ENCODE peak calls at places on chromosomes 7 and 10, in eight cellular contexts. A, T, I, D, O, U, F and H are unnamed samples.
A peak's percentile ranks its signal among the peaks of the same experiment; 100 is the strongest.

GRCh38 chr7:55641811-55642210 is 69.5 kb upstream of the VOPP1 start:
- DNase-seq in U (no peak), D (no peak), O (no peak), T (no peak), I (no peak), F (no peak), A (peak; percentile 4), H (no peak)

GRCh38 chr7:26626687-26627086 is 237.7 kb downstream of the SKAP2 start:
- DNase-seq in F (no peak), O (no peak), D (no peak), T (no peak), U (no peak), I (no peak), A (no peak), H (no peak)

GRCh38 chr7:4523873-4524272 is 158.2 kb upstream of the FOXK1 start:
- DNase-seq in O (no peak), T (no peak), F (no peak), D (no peak), U (no peak), I (no peak), A (no peak), H (no peak)

GRCh38 chr7:156773966-156774365 is 119.0 kb downstream of the LMBR1 start:
- DNase-seq in T (no peak), F (peak; percentile 8), U (no peak), O (no peak), A (peak; percentile 72), I (no peak), D (no peak), H (peak; percentile 57)

GRCh38 chr7:116762951-116763350 is 91.0 kb downstream of the MET start:
- DNase-seq in F (no peak), T (no peak), O (no peak), I (no peak), A (no peak), D (no peak), U (no peak), H (no peak)

GRCh38 chr7:728602-729001 is 1.5 kb upstream of the PRKAR1B start:
- DNase-seq in I (no peak), U (no peak), O (no peak), F (no peak), D (no peak), T (peak; percentile 15), A (no peak), H (no peak)

GRCh38 chr7:133081119-133081604 is 728 bp downstream of the CHCHD3 start:
- DNase-seq in I (peak; percentile 84), D (peak; percentile 15), O (no peak), T (peak; percentile 30), A (no peak), U (no peak), F (no peak), H (peak; percentile 9)

GRCh38 chr10:44983895-44984278 is 5.3 kb upstream of the DEPP1 start:
- DNase-seq in D (no peak), O (no peak), F (no peak), I (no peak), U (no peak), T (no peak), A (no peak), H (no peak)

GRCh38 chr7:1379202-1379601 is 80.1 kb downstream of the MICALL2 start:
- DNase-seq in F (no peak), T (no peak), I (no peak), O (no peak), D (no peak), U (no peak), A (no peak), H (no peak)

GRCh38 chr10:113005380-113005779 is 55.3 kb downstream of the TCF7L2 start:
- DNase-seq in D (no peak), F (no peak), A (no peak), I (no peak), T (no peak), O (no peak), U (no peak), H (no peak)

GRCh38 chr7:143934526-143935340 is at the start of gene OR2F2:
- DNase-seq in U (peak; percentile 11), O (no peak), T (no peak), I (no peak), F (peak; percentile 84), A (peak; percentile 70), D (peak; percentile 88), H (peak; percentile 22)

GRCh38 chr7:28360739-28361138 is 51.6 kb upstream of the CREB5 start:
- DNase-seq in A (no peak), T (no peak), I (no peak), O (no peak), F (no peak), U (no peak), D (no peak), H (no peak)

GRCh38 chr7:107190090-107190489 is 21.3 kb downstream of the HBP1 start:
- DNase-seq in U (no peak), A (no peak), O (no peak), D (no peak), F (no peak), I (no peak), T (no peak), H (no peak)

GRCh38 chr10:7291487-7292113 is 119.2 kb downstream of the SFMBT2 start:
- DNase-seq in D (no peak), F (no peak), U (no peak), I (no peak), O (no peak), A (no peak), T (no peak), H (no peak)

GRCh38 chr7:75727881-75728592 is 10.7 kb downstream of the HIP1 start:
- DNase-seq in I (no peak), O (peak; percentile 57), D (peak; percentile 13), F (peak; percentile 52), U (no peak), T (peak; percentile 95), A (peak; percentile 67), H (no peak)

GRCh38 chr7:12770227-12770975 is 83.0 kb downstream of the ARL4A start:
- DNase-seq in I (no peak), A (peak; percentile 22), D (peak; percentile 80), O (peak; percentile 43), U (no peak), F (no peak), T (peak; percentile 67), H (no peak)

GRCh38 chr7:78368781-78369180 is 570.2 kb downstream of the PHTF2 start:
- DNase-seq in F (no peak), U (no peak), A (peak; percentile 31), T (no peak), I (no peak), O (no peak), D (no peak), H (no peak)

GRCh38 chr7:78359836-78360235 is 561.3 kb downstream of the PHTF2 start:
- DNase-seq in O (no peak), I (no peak), F (no peak), D (no peak), U (no peak), T (no peak), A (no peak), H (no peak)

GRCh38 chr7:78367280-78367773 is 568.8 kb downstream of the PHTF2 start:
- DNase-seq in F (no peak), T (no peak), A (no peak), O (no peak), D (no peak), I (no peak), U (no peak), H (no peak)

DNA sequence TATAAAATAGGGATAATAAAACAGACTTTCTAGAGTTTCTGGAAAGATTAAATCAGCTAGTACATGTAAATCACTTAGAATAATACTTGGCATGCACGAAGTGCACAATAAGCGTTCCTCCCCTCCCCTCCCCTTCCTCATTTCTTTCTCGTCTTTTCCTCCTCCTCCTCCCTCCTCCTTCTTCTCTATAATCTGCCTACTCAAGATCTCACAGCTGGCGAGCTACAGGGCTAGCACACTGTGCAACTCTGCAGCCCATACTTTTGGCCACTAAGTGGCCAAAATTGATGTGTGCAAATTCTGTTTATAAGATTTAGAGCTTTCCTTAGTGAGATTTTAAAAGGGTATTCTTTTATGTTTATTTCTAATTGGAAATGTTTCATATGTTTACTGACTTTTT is 565.3 kb downstream of the PHTF2 start:
- DNase-seq in T (no peak), A (no peak), U (no peak), O (no peak), D (no peak), F (no peak), I (no peak), H (no peak)
- TF ChIP-seq CTCF in T (no peak), A (no peak), U (no peak), O (no peak), D (no peak), F (no peak), I (no peak), H (peak; percentile 10)

DNA sequence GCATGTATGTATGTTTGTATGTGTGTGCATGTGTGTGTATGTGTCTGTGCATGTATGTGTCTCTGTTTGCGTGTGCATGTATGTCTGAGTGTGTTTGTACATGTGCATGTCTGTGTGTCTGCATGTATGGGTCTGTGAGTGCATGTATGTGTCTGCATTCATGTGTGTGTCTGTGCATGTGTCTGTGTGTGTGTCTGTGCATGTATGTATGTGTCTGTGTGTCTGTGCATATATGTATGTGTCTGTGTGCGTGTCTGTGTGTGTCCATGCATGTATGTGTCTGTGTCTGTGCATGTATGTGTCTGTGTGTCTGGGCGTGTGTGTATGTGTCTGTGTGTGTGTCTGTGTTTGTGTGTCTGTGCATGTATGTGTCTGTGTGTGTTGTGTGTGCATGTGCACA is 49.9 kb upstream of the DIP2C start:
- DNase-seq in I (no peak), O (no peak), F (no peak), T (no peak), U (no peak), D (no peak), A (no peak), H (no peak)
- H3K4me3 ChIP-seq in I (no peak overlapping the region), O (no peak overlapping the region), F (no peak overlapping the region), T (no peak overlapping the region), U (no peak overlapping the region), D (no peak overlapping the region), A (no peak overlapping the region), H (no peak overlapping the region)

GRCh38 chr7:84247591-84247990 is 53.0 kb upstream of the SEMA3A start:
- DNase-seq in O (no peak), T (no peak), U (no peak), D (peak; percentile 62), A (peak; percentile 13), I (no peak), F (peak; percentile 91), H (peak; percentile 81)
- TF ChIP-seq CTCF in O (no peak), T (no peak), U (peak; percentile 24), D (peak; percentile 18), A (no peak), I (no peak), F (peak; percentile 38), H (peak; percentile 17)

DNA sequence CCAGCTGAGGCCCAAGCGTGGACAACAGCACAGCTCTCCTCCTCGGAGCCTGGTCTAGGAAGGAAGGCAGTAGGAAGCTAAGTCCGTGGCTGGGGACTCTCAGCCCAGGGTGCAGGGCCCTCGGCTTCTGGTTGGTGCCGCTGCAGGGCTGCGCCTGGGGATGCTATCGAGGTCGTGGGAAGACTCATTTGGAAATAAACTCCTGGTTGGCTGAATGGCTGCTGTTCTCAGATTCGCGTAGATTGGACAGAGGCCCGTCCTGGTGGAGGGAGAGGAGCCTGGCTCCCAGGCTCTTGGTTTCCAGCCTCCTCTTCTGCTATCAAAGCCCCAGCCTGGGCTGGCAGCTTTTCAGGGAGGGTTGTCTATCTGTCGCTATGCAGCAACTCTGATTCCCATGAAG is 152.6 kb upstream of the FZD8 start:
- DNase-seq in U (no peak), F (no peak), I (no peak), A (no peak), D (peak; percentile 80), T (no peak), O (no peak), H (no peak)
- H3K4me3 ChIP-seq in U (no peak overlapping the region), F (no peak overlapping the region), I (no peak overlapping the region), A (no peak overlapping the region), D (no peak overlapping the region), T (no peak overlapping the region), O (no peak overlapping the region), H (no peak overlapping the region)